ENCODE peak calls at places on chromosome 20, in ten cellular contexts. K is Peyer's patch, T is endothelial cell of umbilical vein, E is H1, H is upper lobe of left lung, A is heart left ventricle, I is breast epithelium, C is IMR-90, W is right lobe of liver, M is stomach. J is an unnamed sample.

GRCh38 chr20:14336667-14337066 is 745 bp downstream of the FLRT3 start:
- DNase-seq in K (no peak), T (no peak), E (no peak), H (no peak), A (no peak), I (no peak), C (peak), W (no peak), M (no peak), J (no peak)

GRCh38 chr20:24462461-24463010 is 6.9 kb upstream of the SYNDIG1 start:
- DNase-seq in K (no peak), T (no peak), E (no peak), H (no peak), A (no peak), I (no peak), C (no peak), W (no peak), M (no peak), J (no peak)

GRCh38 chr20:760751-761417 is 7.4 kb downstream of the SLC52A3 start:
- DNase-seq in K (no peak), T (peak), E (peak), H (peak), A (no peak), I (no peak), C (no peak), W (no peak), M (no peak), J (no peak)

GRCh38 chr20:50238081-50238800 is 47.6 kb downstream of the CEBPB start:
- DNase-seq in K (no peak), T (no peak), E (no peak), H (no peak), A (no peak), I (no peak), C (no peak), W (no peak), M (no peak), J (no peak)

GRCh38 chr20:1660263-1660662 is 2.7 kb upstream of the SIRPG start:
- DNase-seq in K (no peak), T (no peak), E (no peak), H (no peak), A (no peak), I (no peak), C (no peak), W (no peak), M (no peak), J (no peak)

GRCh38 chr20:48744515-48744914 is 83.3 kb downstream of the PREX1 start:
- DNase-seq in K (no peak), T (no peak), E (no peak), H (no peak), A (no peak), I (no peak), C (no peak), W (no peak), M (no peak), J (no peak)

GRCh38 chr20:43564993-43565757 is 6.3 kb downstream of the SGK2 start:
- DNase-seq in K (no peak), T (no peak), E (no peak), H (no peak), A (no peak), I (no peak), C (no peak), W (no peak), M (peak), J (no peak)

GRCh38 chr20:2692036-2692885 is at the start of gene EBF4:
- DNase-seq in K (peak), T (peak), E (peak), H (peak), A (peak), I (peak), C (no peak), W (peak), M (peak), J (no peak)

GRCh38 chr20:18628330-18628941 is 40.6 kb downstream of the DTD1 start:
- DNase-seq in K (peak), T (no peak), E (peak), H (no peak), A (no peak), I (no peak), C (no peak), W (peak), M (peak), J (no peak)

GRCh38 chr20:58446264-58446937 is 57.4 kb downstream of the VAPB start:
- DNase-seq in K (no peak), T (no peak), E (no peak), H (no peak), A (no peak), I (no peak), C (no peak), W (no peak), M (no peak), J (no peak)

GRCh38 chr20:7094438-7094997 is 327.0 kb downstream of the BMP2 start:
- DNase-seq in K (peak), T (peak), E (peak), H (peak), A (no peak), I (no peak), C (peak), W (no peak), M (no peak), J (no peak)

GRCh38 chr20:56995635-56996075 is 270.8 kb downstream of the BMP7 start:
- DNase-seq in K (no peak), T (no peak), E (peak), H (no peak), A (no peak), I (no peak), C (no peak), W (no peak), M (no peak), J (no peak)

GRCh38 chr20:50691585-50692552 is 527 bp upstream of the RIPOR3 start:
- DNase-seq in K (no peak), T (no peak), E (no peak), H (no peak), A (no peak), I (no peak), C (peak), W (no peak), M (no peak), J (no peak)

GRCh38 chr20:32793059-32793458 is 26.7 kb upstream of the MAPRE1 start:
- DNase-seq in K (no peak), T (peak), E (no peak), H (no peak), A (no peak), I (no peak), C (no peak), W (no peak), M (no peak), J (no peak)

GRCh38 chr20:40274912-40275654 is 414.0 kb downstream of the MAFB start:
- DNase-seq in K (no peak), T (no peak), E (no peak), H (no peak), A (no peak), I (no peak), C (no peak), W (no peak), M (no peak), J (no peak)

GRCh38 chr20:40279390-40279789 is 409.6 kb downstream of the MAFB start:
- DNase-seq in K (no peak), T (peak), E (no peak), H (peak), A (peak), I (peak), C (peak), W (no peak), M (no peak), J (no peak)

GRCh38 chr20:40276291-40276690 is 412.7 kb downstream of the MAFB start:
- DNase-seq in K (no peak), T (no peak), E (no peak), H (no peak), A (no peak), I (no peak), C (no peak), W (no peak), M (no peak), J (no peak)

DNA sequence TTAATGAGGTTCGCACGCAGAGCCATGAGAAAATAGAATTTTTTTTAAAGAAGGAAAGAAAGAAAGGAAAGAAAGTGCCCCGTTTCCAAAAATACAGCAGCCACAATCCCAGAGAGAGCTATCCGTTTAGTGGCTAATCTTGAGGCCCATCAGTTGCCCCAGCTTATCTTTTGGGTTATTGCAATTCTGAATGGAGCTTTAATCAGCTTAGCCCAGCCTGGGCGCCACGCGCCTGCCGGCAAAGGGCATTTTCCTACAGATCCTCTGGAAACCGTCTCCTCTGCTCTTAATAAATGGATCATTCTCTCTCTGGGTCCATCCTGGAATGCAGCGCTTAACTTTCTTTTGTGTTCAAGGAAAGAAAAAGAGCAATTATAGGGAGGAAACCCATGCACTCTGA is 413.3 kb downstream of the MAFB start:
- DNase-seq in K (no peak), T (no peak), E (no peak), H (no peak), A (no peak), I (no peak), C (no peak), W (no peak), M (no peak), J (no peak)
- H3K27ac ChIP-seq in K (no peak), T (no peak), E (no peak), H (no peak), A (no peak), I (no peak), C (no peak), W (no peak), M (no peak), J (no peak)

GRCh38 chr20:5168582-5169396 is 42.0 kb downstream of the CDS2 start:
- DNase-seq in K (no peak), T (peak), E (no peak), H (peak), A (peak), I (no peak), C (peak), W (no peak), M (no peak), J (no peak)
- TF ChIP-seq POLR2A in K (no peak), T (no peak), E (no peak), H (no peak), A (peak), I (no peak), C (no peak), W (no peak), M (no peak), J (no peak)

DNA sequence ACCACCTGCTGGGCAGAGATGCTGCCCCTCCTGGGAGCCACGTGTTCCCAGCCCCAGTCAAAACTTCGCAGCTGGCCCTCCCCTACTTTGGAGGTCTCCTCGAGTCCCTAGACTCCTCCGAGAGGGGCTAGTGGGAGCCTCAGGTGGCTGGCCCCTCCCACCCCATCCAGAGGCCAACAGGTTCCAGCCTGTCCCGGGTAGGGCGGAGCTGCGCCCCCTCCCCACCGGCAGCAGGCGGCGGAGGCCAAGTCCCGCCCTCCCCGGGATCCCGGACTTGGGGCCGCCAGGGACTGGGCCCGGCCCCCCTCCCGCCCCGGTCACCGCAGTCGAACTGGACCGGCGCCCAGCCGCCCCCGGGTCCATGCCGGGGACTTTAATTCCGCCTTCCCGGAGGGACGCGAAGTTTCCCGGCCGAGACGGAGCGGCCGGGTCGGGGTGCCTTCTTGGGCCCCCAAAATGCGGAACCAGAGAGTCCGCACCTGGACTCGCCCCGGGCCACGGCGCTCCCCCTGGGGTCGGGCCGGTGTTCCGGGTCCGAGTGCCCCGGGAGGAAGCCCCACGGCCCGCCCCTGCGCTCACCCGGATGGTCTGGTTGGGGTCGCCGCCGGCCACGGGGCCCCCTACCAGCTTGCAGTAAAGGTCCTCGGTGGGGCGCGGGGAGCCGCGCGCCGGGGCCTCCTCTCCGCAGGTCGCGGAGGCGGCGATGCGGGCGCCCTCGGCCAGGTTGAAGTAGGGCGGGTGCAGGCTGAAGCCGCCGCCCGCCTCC is 559 bp downstream of the LAMA5 start:
- DNase-seq in K (no peak), T (no peak), E (peak), H (peak), A (peak), I (no peak), C (no peak), W (peak), M (no peak), J (no peak)
- H3K27ac ChIP-seq in K (peak), T (peak), E (peak), H (peak), A (peak), I (peak), C (no peak), W (peak), M (peak), J (peak)

DNA sequence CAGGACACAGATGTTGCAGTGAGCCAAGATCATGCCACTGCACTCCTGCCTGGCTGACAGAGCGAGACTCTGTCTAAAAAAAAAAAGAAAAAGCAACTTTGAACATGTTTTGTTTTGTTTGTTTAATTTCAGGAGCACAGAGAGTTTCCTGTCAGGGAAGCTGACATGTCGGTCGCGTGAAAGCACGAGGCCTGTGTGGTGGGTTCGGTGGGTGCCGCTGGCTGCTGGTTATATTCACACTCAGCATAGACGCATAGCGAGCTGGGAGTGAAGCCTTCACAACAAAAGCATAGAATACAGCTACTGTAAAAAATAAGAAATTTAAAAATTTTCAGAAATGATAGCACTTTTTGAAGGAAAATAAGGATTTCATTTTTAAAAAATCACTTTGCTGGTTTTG is 14.5 kb downstream of the MTG2 start:
- DNase-seq in K (no peak), T (no peak), E (no peak), H (no peak), A (no peak), I (no peak), C (no peak), W (peak), M (no peak), J (no peak)
- TF ChIP-seq POLR2A in K (no peak), T (no peak), E (no peak), H (no peak), A (no peak), I (no peak), C (no peak), W (no peak), M (no peak), J (no peak)

GRCh38 chr20:37523012-37523391 is 2.0 kb downstream of the NNAT start:
- DNase-seq in K (peak), T (no peak), E (no peak), H (peak), A (no peak), I (no peak), C (no peak), W (no peak), M (peak), J (no peak)
- H3K27ac ChIP-seq in K (no peak), T (no peak), E (no peak), H (no peak), A (peak), I (peak), C (no peak), W (no peak), M (peak), J (peak)

GRCh38 chr20:17531537-17532025 is 402 bp upstream of the BFSP1 start:
- DNase-seq in K (no peak), T (peak), E (no peak), H (no peak), A (no peak), I (no peak), C (no peak), W (no peak), M (no peak), J (no peak)

GRCh38 chr20:17530153-17530552 is 1.0 kb downstream of the BFSP1 start:
- DNase-seq in K (no peak), T (no peak), E (no peak), H (no peak), A (no peak), I (no peak), C (no peak), W (no peak), M (no peak), J (no peak)

GRCh38 chr20:17529586-17529985 is 1.6 kb downstream of the BFSP1 start:
- DNase-seq in K (no peak), T (no peak), E (no peak), H (no peak), A (no peak), I (no peak), C (no peak), W (no peak), M (no peak), J (no peak)

GRCh38 chr20:17533396-17533795 is 2.2 kb upstream of the BFSP1 start:
- DNase-seq in K (no peak), T (peak), E (no peak), H (peak), A (no peak), I (no peak), C (peak), W (no peak), M (no peak), J (no peak)

DNA sequence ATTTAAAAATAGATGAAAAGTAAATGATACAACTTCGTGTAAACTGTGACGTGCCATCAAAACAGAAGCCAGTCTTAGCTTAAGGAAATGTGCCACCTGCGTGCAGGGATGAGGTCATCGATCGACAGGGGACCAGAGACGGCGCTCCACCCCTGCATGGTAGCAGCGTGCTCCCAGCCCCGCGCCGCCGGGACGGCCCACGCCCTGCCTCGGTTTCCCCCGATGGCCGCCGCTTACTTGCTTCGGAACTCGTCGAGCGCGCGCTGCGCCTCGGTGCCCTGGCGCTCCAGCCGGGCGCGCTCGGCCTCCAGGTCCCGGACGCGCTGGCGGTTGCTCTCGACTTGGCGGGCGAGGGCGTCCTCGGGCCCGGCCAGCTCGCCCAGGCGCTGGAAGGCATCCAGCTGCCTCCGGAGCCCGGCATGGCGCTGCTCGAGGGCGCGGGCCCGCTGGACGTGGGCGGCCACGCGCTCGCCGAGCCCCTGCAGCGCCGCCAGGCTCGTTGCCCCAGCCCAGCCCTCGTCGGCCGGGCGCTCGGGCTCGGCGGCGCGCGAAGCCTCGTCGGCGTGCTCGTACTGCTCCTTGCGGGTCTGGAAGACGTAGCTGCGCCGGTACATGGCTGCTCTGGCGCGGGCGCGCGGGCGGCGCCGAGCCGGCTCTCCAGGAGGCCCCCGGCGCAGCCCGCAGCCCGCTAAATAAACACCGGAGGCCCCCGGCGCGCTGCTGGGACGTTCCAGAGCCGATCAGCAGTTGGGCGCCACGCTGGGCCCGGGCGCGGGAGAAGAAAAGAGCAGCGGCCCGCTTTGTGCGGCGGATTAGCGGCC is at the start of gene BFSP1:
- DNase-seq in K (peak), T (peak), E (peak), H (peak), A (peak), I (peak), C (peak), W (peak), M (peak), J (no peak)
- TF ChIP-seq POLR2A in K (no peak), T (peak), E (no peak), H (no peak), A (no peak), I (no peak), C (no peak), W (no peak), M (no peak), J (no peak)

DNA sequence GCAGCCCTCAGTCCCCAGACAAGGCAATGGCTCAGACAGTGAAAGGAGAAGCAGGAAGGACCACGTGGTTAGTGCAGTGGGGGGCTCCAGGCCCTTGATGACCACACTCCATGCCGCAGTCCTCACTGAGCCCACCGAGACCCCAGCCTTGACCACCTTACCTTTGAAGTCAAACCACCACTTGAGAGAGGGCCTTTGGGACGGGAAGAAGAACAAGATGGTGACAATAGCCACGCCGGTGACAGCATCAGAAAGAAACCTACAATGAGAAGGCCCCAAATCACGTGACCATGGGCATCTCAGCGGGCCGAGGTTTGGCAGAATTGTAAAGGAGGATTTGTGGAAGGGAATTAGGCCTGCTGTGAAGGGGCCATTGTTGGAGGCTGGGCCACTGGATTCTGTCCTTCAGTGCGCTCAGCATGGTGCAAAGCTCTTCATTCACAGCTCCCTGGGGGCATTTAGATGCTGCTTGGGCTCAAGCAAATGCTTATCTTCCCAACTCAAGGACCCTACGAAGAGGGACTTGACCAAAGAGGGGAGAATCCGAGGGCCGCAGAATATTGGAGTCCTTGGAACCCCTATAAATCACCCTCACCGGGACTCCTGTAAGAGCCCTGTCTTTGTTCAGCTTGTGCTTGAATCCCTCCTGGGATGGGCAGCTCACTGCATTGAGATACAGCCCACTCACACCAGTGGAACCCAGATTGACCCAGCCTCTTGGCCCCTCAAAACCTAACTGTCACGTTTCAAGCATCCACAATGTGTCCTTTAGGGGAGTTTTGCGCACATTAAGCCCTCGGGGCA is 33.2 kb upstream of the OCSTAMP start:
- DNase-seq in K (peak), T (no peak), E (peak), H (no peak), A (no peak), I (no peak), C (no peak), W (no peak), M (no peak), J (no peak)
- H3K27ac ChIP-seq in K (no peak), T (no peak), E (peak), H (no peak), A (no peak), I (no peak), C (no peak), W (no peak), M (no peak), J (no peak)

GRCh38 chr20:45810191-45810590 is 2.3 kb upstream of the UBE2C start:
- DNase-seq in K (no peak), T (peak), E (no peak), H (no peak), A (no peak), I (no peak), C (no peak), W (no peak), M (no peak), J (no peak)

GRCh38 chr20:45813006-45813340 is 529 bp downstream of the UBE2C start:
- DNase-seq in K (no peak), T (no peak), E (no peak), H (no peak), A (no peak), I (no peak), C (no peak), W (no peak), M (no peak), J (no peak)

GRCh38 chr20:45814314-45814713 is 1.9 kb downstream of the UBE2C start:
- DNase-seq in K (no peak), T (no peak), E (no peak), H (no peak), A (no peak), I (no peak), C (peak), W (no peak), M (no peak), J (no peak)

GRCh38 chr20:45813489-45813888 is 1.0 kb downstream of the UBE2C start:
- DNase-seq in K (no peak), T (no peak), E (no peak), H (no peak), A (no peak), I (no peak), C (no peak), W (no peak), M (no peak), J (no peak)

GRCh38 chr20:45812157-45813005 is at the start of gene UBE2C:
- DNase-seq in K (peak), T (peak), E (peak), H (peak), A (peak), I (peak), C (peak), W (peak), M (peak), J (peak)
- TF ChIP-seq POLR2A in K (no peak), T (peak), E (peak), H (no peak), A (peak), I (no peak), C (peak), W (no peak), M (no peak), J (no peak)